ENCODE peak calls at places on chromosomes 6 and 20, in nine cellular contexts. A is GM23338, O is GM23248, X is MM.1S, V is neural progenitor cell, Q is hepatocyte, L is OCI-LY7, P is HCT116, H is SK-N-SH. F is an unnamed sample.

GRCh38 chr20:21230686-21231085 is 72.4 kb upstream of the XRN2 start:
- DNase-seq in A (no peak), O (no peak), X (no peak), V (no peak), Q (no peak), L (no peak), P (no peak), H (no peak), F (peak; percentile 74)

GRCh38 chr20:7790189-7790588 is 150.1 kb downstream of the HAO1 start:
- DNase-seq in A (no peak), O (peak; percentile 69), X (no peak), V (no peak), Q (no peak), L (no peak), P (no peak), H (no peak), F (peak; percentile 90)

GRCh38 chr6:139711714-139712585 is 337.5 kb upstream of the CITED2 start:
- DNase-seq in A (no peak), O (peak; percentile 71), X (no peak), V (no peak), Q (no peak), L (no peak), P (no peak), H (no peak), F (peak; percentile 37)

GRCh38 chr6:105459049-105459448 is 56.2 kb upstream of the PREP start:
- DNase-seq in A (no peak), O (no peak), X (no peak), V (no peak), Q (no peak), L (no peak), P (no peak), H (no peak), F (peak; percentile 56)

GRCh38 chr6:34324738-34325444 is 67.6 kb downstream of the NUDT3 start:
- DNase-seq in A (peak; percentile 28), O (peak; percentile 61), X (no peak), V (peak; percentile 17), Q (peak; percentile 53), L (no peak), P (no peak), H (no peak), F (no peak)

GRCh38 chr6:69164564-69165252 is 529.6 kb downstream of the ADGRB3 start:
- DNase-seq in A (peak; percentile 75), O (peak; percentile 3), X (no peak), V (peak; percentile 50), Q (no peak), L (no peak), P (no peak), H (peak; percentile 46), F (peak; percentile 2)

GRCh38 chr6:109458774-109459531 is 3.4 kb upstream of the MICAL1 start:
- DNase-seq in A (no peak), O (no peak), X (peak; percentile 16), V (peak; percentile 53), Q (no peak), L (peak; percentile 60), P (no peak), H (no peak), F (no peak)

GRCh38 chr20:47441774-47442150 is 59.9 kb upstream of the NCOA3 start:
- DNase-seq in A (no peak), O (no peak), X (no peak), V (no peak), Q (no peak), L (no peak), P (no peak), H (no peak), F (no peak)

GRCh38 chr6:155861821-155862220 is 406.2 kb upstream of the NOX3 start:
- DNase-seq in A (no peak), O (no peak), X (no peak), V (no peak), Q (no peak), L (no peak), P (no peak), H (no peak), F (no peak)

DNA sequence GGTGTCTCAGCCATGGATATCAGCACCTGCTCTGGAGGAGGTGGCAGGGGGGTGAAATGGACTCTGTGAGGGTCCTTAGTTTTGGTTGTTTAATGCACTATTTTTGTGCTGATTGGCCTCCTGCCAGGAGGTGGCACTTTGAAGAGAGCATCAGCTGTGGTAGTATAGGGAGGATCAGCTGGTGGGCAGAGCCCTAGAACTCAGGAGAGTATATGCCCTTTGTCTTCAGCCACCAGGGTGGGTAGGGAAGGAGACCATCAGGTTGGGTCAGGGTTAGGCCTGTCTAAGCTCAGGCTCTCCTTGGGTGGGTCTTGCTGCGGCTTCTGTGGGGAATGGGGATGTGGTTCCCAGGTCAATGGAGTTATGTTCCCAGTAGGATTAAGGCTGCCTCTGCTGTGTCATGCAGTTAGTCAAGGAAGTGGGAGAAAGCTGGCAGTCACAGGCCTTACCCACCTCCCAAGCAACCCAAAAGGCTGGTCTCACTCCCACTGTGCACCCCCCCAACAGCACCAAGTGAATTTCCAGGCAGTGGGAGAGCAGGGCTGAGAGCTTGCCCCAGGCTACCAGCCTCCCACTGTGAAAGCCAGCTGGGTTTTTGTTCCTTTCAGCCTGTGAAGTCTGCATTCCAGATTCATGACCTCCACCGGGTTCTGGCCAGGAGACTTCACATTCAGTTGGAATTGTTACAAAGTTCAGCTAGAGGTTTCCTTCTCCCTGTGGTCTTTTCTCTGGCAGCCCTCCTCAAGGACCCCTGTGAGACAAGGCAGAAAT is 5.7 kb upstream of the OSTM1 start:
- DNase-seq in A (peak; percentile 54), O (peak; percentile 79), X (no peak), V (no peak), Q (no peak), L (no peak), P (no peak), H (no peak), F (peak; percentile 37)
- H3K4me2 ChIP-seq in A (peak overlapping the region; percentile 60), O (no peak overlapping the region), X (no peak overlapping the region), V (no peak overlapping the region), Q (no peak overlapping the region), L (no peak overlapping the region), P (peak overlapping the region; percentile 49), H (no peak overlapping the region), F (no peak overlapping the region)

DNA sequence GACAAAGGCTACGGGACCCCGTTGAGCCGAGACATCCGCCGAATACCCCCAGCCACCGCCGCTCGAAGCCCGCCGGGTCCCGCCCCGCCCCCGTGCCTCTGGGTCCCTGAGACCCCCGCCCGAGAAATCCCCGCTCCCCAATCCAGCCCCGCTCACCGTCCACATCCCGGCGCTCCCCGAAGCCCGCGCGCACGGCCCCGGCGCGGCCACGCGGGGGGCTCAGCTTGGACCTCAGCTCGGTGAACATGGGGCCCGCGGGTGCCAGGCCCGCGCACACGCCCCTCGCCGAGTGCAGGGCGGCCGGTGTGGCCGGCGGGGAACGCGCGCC is 257 bp downstream of the SAMD10 start:
- DNase-seq in A (no peak), O (no peak), X (no peak), V (peak; percentile 45), Q (no peak), L (no peak), P (no peak), H (no peak), F (no peak)
- TF ChIP-seq EZH2phosphoT487 in A (no peak), O (no peak), X (no peak), V (no peak), Q (no peak), L (no peak), P (no peak), H (no peak), F (no peak)

GRCh38 chr6:179340-179950 is 112.8 kb upstream of the DUSP22 start:
- DNase-seq in A (no peak), O (no peak), X (no peak), V (no peak), Q (no peak), L (no peak), P (no peak), H (no peak), F (no peak)
- H3K4me2 ChIP-seq in A (no peak overlapping the region), O (no peak overlapping the region), X (no peak overlapping the region), V (no peak overlapping the region), Q (no peak overlapping the region), L (no peak overlapping the region), P (no peak overlapping the region), H (no peak overlapping the region), F (no peak overlapping the region)

DNA sequence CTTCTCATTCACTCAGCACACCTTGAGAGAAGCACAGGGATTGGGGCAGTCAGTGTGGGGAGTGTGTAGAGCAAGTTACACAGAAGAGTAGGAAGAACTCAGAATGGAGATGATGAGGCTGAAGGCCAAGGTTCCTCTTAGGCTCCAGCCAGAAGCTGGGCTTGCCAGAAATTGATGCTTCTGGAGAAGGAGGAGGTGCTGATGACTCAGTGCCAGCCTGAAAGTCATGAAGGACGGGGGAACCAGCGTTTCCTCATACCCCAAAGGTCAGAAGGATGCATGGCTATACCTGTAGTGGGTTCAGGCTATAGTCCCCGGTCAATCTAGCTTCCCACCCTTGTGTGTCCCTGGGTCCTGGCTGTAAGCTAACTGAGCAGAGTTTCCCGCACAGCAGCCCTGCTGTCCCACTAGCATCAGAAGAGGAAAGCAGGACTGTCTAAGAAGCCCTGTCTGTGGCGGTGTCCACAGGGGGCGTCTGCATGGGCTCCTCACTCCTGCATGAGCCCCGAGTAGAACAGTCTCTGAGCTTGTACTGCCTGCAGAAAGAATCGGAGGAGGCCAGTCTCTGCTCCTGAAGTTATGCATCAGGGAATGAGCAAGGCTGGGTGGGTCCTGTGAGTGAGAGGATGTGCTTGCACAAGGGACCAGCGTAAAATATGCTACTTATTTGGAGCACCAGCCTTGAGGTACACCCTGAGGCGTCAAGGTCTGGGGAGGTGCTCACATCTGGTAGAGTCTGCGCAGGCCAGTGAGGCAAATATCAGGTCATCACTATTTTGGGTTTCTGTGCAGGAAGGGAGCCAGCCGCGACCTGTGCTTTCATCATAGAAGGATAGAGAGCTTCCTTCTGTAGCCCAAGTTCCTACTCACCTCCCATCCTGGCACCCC is 148.5 kb downstream of the MRPL14 start:
- DNase-seq in A (no peak), O (peak; percentile 83), X (no peak), V (no peak), Q (no peak), L (no peak), P (no peak), H (no peak), F (no peak)
- TF ChIP-seq EZH2phosphoT487 in A (no peak), O (no peak), X (no peak), V (no peak), Q (no peak), L (no peak), P (no peak), H (no peak), F (no peak)

GRCh38 chr6:146896062-146896813 is 297.5 kb downstream of the ADGB start:
- DNase-seq in A (no peak), O (no peak), X (no peak), V (no peak), Q (no peak), L (no peak), P (no peak), H (no peak), F (no peak)
- H3K4me2 ChIP-seq in A (no peak overlapping the region), O (no peak overlapping the region), X (no peak overlapping the region), V (no peak overlapping the region), Q (no peak overlapping the region), L (no peak overlapping the region), P (no peak overlapping the region), H (no peak overlapping the region), F (no peak overlapping the region)

F was measured in PC-3.